ENCODE peak calls at places on chromosome 11, in six cellular contexts. R is IMR-90, M is mucosa of descending colon, G is small intestine, C is ELR, P is endothelial cell. T is an unnamed sample.

GRCh38 chr11:35963911-35964310 is 20.0 kb downstream of the LDLRAD3 start:
- DNase-seq in G (no peak), M (no peak), R (no peak), P (no peak), C (no peak), T (no peak)

GRCh38 chr11:69078508-69078907 is 29.8 kb downstream of the TPCN2 start:
- DNase-seq in P (no peak), G (no peak), C (no peak), R (no peak), M (no peak), T (no peak)

GRCh38 chr11:101797335-101797734 is 117.5 kb upstream of the CEP126 start:
- DNase-seq in C (no peak), M (peak; percentile 2), R (peak; percentile 70), G (no peak), P (no peak), T (no peak)

GRCh38 chr11:128492903-128493569 is 94.3 kb downstream of the ETS1 start:
- DNase-seq in C (no peak), M (no peak), G (no peak), P (no peak), R (no peak), T (no peak)

GRCh38 chr11:115660072-115660805 is 156.0 kb upstream of the CADM1 start:
- DNase-seq in P (peak; percentile 17), R (no peak), G (peak; percentile 3), C (no peak), M (no peak), T (no peak)

GRCh38 chr11:117011541-117011908 is 86.7 kb downstream of the SIK3 start:
- DNase-seq in R (no peak), C (no peak), M (no peak), P (no peak), G (no peak), T (no peak)

GRCh38 chr11:16013649-16014275 is 342.6 kb downstream of the SOX6 start:
- DNase-seq in G (no peak), P (no peak), C (no peak), M (no peak), R (peak; percentile 43), T (no peak)

GRCh38 chr11:19441752-19442553 is 201.2 kb upstream of the E2F8 start:
- DNase-seq in P (no peak), M (no peak), C (peak; percentile 94), R (peak; percentile 98), G (peak; percentile 95), T (no peak)

GRCh38 chr11:102191832-102192231 is 81.6 kb downstream of the YAP1 start:
- DNase-seq in P (no peak), G (no peak), M (no peak), R (no peak), C (no peak), T (no peak)

GRCh38 chr11:111183706-111184105 is 61.8 kb upstream of the POU2AF2 start:
- DNase-seq in R (peak; percentile 42), M (no peak), G (no peak), C (peak; percentile 50), P (no peak), T (no peak)